ENCODE peak calls at places on chromosomes 16 and 17, in six cellular contexts. Z is AG04450, Y is T-helper 17 cell, F is adipocyte, X is left lung, M is colonic mucosa. H is an unnamed sample.
A peak's percentile ranks its signal among the peaks of the same experiment; 100 is the strongest.

GRCh38 chr16:22664561-22664997 is 149.4 kb upstream of the HS3ST2 start:
- DNase-seq in Z (no peak), Y (no peak), F (no peak), X (no peak), M (no peak), H (peak; percentile 30)

GRCh38 chr16:48622456-48623303 is 12.7 kb upstream of the N4BP1 start:
- DNase-seq in Z (no peak), Y (no peak), F (no peak), X (no peak), M (no peak), H (no peak)

GRCh38 chr17:73585583-73585982 is 58.7 kb downstream of the SDK2 start:
- DNase-seq in Z (no peak), Y (no peak), F (no peak), X (no peak), M (no peak), H (no peak)

GRCh38 chr17:35612924-35613521 is 25.9 kb downstream of the AP2B1 start:
- DNase-seq in Z (no peak), Y (no peak), F (peak; percentile 85), X (no peak), M (peak; percentile 28), H (peak; percentile 32)

GRCh38 chr17:7875804-7876203 is 12.8 kb upstream of the CHD3 start:
- DNase-seq in Z (no peak), Y (no peak), F (no peak), X (no peak), M (no peak), H (no peak)

GRCh38 chr17:19250421-19251141 is 13.4 kb downstream of the EPN2 start:
- DNase-seq in Z (no peak), Y (no peak), F (no peak), X (no peak), M (no peak), H (no peak)

GRCh38 chr17:60161598-60162330 is 12.0 kb downstream of the CA4 start:
- DNase-seq in Z (no peak), Y (no peak), F (no peak), X (no peak), M (no peak), H (no peak)

GRCh38 chr16:81106826-81107503 is 10.8 kb upstream of the GCSH start:
- DNase-seq in Z (no peak), Y (no peak), F (no peak), X (no peak), M (no peak), H (no peak)

GRCh38 chr17:82096709-82097186 is 1.3 kb downstream of the FASN start:
- DNase-seq in Z (no peak), Y (no peak), F (no peak), X (no peak), M (no peak), H (no peak)

GRCh38 chr17:77306790-77307478 is 166.2 kb downstream of the SEC14L1 start:
- DNase-seq in Z (no peak), Y (no peak), F (no peak), X (no peak), M (peak; percentile 61), H (no peak)

GRCh38 chr17:36524428-36524876 is 10.2 kb downstream of the MYO19 start:
- DNase-seq in Z (no peak), Y (no peak), F (no peak), X (no peak), M (no peak), H (no peak)

GRCh38 chr17:59440757-59441458 is 109.5 kb downstream of the YPEL2 start:
- DNase-seq in Z (peak; percentile 78), Y (peak; percentile 59), F (peak; percentile 97), X (peak; percentile 86), M (peak; percentile 96), H (peak; percentile 87)

GRCh38 chr17:33012522-33013033 is 20.9 kb downstream of the SPACA3 start:
- DNase-seq in Z (peak; percentile 90), Y (no peak), F (peak; percentile 94), X (peak; percentile 68), M (no peak), H (peak; percentile 89)

GRCh38 chr17:28938552-28938951 is 12.8 kb downstream of the PHF12 start:
- DNase-seq in Z (no peak), Y (no peak), F (no peak), X (no peak), M (no peak), H (no peak)

GRCh38 chr16:9323170-9323569 is 231.7 kb downstream of the HAPSTR1 start:
- DNase-seq in Z (no peak), Y (no peak), F (peak; percentile 1), X (no peak), M (no peak), H (no peak)

GRCh38 chr16:1494129-1494640 is 1.0 kb downstream of the TELO2 start:
- DNase-seq in Z (peak; percentile 34), Y (no peak), F (peak; percentile 60), X (no peak), M (peak; percentile 31), H (peak; percentile 66)

GRCh38 chr16:2467301-2468141 is 3.6 kb upstream of the NTN3 start:
- DNase-seq in Z (no peak), Y (no peak), F (peak; percentile 90), X (peak; percentile 76), M (peak; percentile 75), H (peak; percentile 58)

GRCh38 chr16:82671743-82672142 is 45.0 kb downstream of the CDH13 start:
- DNase-seq in Z (no peak), Y (no peak), F (no peak), X (no peak), M (no peak), H (no peak)

GRCh38 chr17:74196541-74197310 is 6.8 kb upstream of the RPL38 start:
- DNase-seq in Z (no peak), Y (no peak), F (no peak), X (no peak), M (no peak), H (no peak)

GRCh38 chr17:62994931-62995330 is 28.9 kb downstream of the TANC2 start:
- DNase-seq in Z (no peak), Y (no peak), F (no peak), X (no peak), M (no peak), H (no peak)

GRCh38 chr16:35689764-35690163 is 2230.4 kb downstream of the TP53TG3F start:
- DNase-seq in Z (no peak), Y (no peak), F (no peak), X (no peak), M (no peak), H (no peak)
- H3K9me3 ChIP-seq in Z (peaks cover 55% of the 10 kb centered on the region), Y (peaks cover 5% of the 10 kb centered on the region), F (no peaks in the 10 kb centered on the region), X (no peaks in the 10 kb centered on the region), M (no peaks in the 10 kb centered on the region), H (no peaks in the 10 kb centered on the region)

GRCh38 chr16:31920373-31920772 is 46.8 kb downstream of the ZNF267 start:
- DNase-seq in Z (no peak), Y (no peak), F (no peak), X (no peak), M (no peak), H (no peak)
- H3K9me3 ChIP-seq in Z (peaks cover 14% of the 10 kb centered on the region), Y (peaks cover 61% of the 10 kb centered on the region), F (peaks cover 100% of the 10 kb centered on the region), X (peaks cover 27% of the 10 kb centered on the region), M (peaks cover 19% of the 10 kb centered on the region), H (peaks cover 24% of the 10 kb centered on the region)

DNA sequence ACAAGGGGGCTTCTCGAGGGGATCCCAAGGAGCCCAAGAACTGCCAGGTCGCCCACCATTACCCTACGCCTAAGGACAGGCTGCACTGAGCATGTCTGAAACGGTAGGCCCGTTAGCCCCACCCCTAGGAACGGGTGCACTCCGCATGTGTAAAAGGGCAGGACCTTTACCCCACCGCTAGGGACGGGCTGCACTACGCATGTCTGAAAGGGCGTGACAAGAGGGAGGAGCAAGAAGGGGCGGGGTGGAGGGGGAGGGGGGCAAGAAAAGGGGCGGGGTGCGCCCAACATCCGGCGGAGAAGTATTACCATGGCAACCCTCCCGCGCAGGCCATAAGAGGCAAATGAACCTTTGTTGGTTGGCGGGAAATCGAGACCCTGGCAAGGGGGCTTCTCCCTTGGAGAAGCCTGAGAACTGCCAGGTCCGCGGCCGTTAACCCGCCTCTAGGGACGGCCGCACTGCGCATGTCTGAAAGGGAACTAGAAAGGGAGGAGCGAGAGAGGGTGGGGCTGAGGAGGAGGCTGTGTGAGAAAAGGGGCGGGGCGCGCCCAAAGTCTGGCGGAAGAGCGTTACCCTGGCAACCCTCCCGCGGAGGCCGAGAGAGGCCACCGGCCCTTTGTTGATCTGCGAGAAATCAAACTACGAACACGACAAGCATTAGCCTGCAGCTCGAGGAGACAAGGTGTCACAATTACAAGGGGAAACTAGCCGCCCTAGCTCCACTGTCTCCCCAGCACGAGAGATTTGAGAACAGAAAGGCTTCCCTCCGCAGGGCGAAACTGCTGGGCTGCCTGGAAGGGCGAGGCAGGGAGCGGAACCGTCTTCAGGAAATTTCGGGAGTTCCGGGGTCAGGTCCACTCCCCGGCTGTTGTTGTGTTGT is 2046.8 kb downstream of the TP53TG3F start:
- DNase-seq in Z (no peak), Y (no peak), F (no peak), X (no peak), M (no peak), H (no peak)
- H3K9me3 ChIP-seq in Z (peaks cover 34% of the 10 kb centered on the region), Y (no peaks in the 10 kb centered on the region), F (no peaks in the 10 kb centered on the region), X (no peaks in the 10 kb centered on the region), M (no peaks in the 10 kb centered on the region), H (no peaks in the 10 kb centered on the region)

GRCh38 chr16:35575432-35575821 is 2116.0 kb downstream of the TP53TG3F start:
- DNase-seq in Z (no peak), Y (no peak), F (no peak), X (no peak), M (no peak), H (no peak)
- H3K9me3 ChIP-seq in Z (peaks cover 60% of the 10 kb centered on the region), Y (no peaks in the 10 kb centered on the region), F (peaks cover 14% of the 10 kb centered on the region), X (no peaks in the 10 kb centered on the region), M (no peaks in the 10 kb centered on the region), H (no peaks in the 10 kb centered on the region)

DNA sequence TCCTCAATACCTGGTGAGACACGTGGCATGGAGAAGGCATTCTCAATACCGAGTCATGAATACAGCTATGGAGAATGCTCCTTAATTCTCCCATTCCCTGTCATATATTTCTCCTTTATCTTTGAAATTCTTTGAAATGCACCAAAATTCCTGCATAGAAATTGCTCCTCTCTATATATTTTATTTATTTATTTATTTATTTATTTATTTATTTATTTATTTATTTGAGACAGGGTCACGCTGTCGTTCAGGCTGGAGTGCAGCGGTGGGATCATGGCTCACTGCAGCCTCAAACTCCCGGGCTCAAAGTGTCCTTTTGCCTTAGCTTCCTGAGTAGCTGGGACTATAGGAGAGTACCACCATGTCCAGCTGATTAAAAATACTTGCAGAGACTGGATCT is 190.3 kb upstream of the MAF start:
- DNase-seq in Z (no peak), Y (no peak), F (no peak), X (no peak), M (no peak), H (no peak)
- H3K9me3 ChIP-seq in Z (peaks cover 1% of the 10 kb centered on the region), Y (no peaks in the 10 kb centered on the region), F (no peaks in the 10 kb centered on the region), X (no peaks in the 10 kb centered on the region), M (no peaks in the 10 kb centered on the region), H (no peaks in the 10 kb centered on the region)

GRCh38 chr17:16622540-16623277 is 30.9 kb downstream of the ZNF624 start:
- DNase-seq in Z (no peak), Y (no peak), F (no peak), X (no peak), M (no peak), H (no peak)

GRCh38 chr17:16623282-16623681 is 30.4 kb downstream of the ZNF624 start:
- DNase-seq in Z (no peak), Y (no peak), F (no peak), X (no peak), M (no peak), H (no peak)

DNA sequence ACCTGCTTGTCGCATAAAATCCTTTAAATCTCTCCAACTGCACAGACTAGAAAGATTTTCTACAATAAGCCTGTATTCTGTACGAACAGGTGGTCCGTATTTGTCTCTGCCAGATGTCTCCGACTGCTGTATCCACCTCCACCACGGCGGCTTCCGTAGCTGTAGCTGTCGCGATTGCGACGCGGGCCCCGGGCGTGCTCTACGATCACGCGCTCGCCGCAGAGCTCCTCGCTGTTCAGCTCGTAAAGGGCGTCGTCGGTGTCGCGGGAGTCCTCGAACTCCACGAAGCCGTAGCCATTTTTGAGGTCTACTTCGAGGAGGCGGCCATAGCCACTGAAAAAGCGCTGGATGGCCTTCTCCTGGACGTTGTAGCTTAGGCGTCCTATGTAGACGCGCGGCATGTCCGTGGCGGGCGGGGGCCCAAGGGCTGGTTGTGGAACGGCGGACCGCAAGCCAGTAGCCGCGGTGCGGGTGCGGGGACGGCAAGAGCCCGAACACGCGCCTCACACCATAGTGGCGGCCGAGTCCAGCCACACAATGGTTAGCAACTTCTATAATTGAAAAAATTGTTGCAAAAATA is 36.1 kb downstream of the ZNF624 start:
- DNase-seq in Z (no peak), Y (no peak), F (no peak), X (no peak), M (no peak), H (no peak)
- H3K9me3 ChIP-seq in Z (peaks cover 30% of the 10 kb centered on the region), Y (peaks cover 19% of the 10 kb centered on the region), F (peaks cover 88% of the 10 kb centered on the region), X (peaks cover 4% of the 10 kb centered on the region), M (peaks cover 8% of the 10 kb centered on the region), H (peaks cover 17% of the 10 kb centered on the region)

H was measured in SJSA1.